ENCODE peak calls at places on chromosomes 2 and 18, in five cellular contexts. One of them, this sample, is unnamed.

GRCh38 chr2:213148572-213149331 is 2.7 kb downstream of the IKZF2 start:
- DNase-seq in cardiac muscle cell: no peak
- DNase-seq in dorsolateral prefrontal cortex: no peak
- DNase-seq in tibial artery: no peak
- DNase-seq in cardiac fibroblast: peak
- DNase-seq in this sample: no peak

GRCh38 chr18:23451011-23451410 is 2.1 kb upstream of the RIOK3 start:
- DNase-seq in cardiac muscle cell: no peak
- DNase-seq in dorsolateral prefrontal cortex: no peak
- DNase-seq in tibial artery: no peak
- DNase-seq in cardiac fibroblast: no peak
- DNase-seq in this sample: no peak

GRCh38 chr2:65530547-65531320 is 98.3 kb upstream of the SPRED2 start:
- DNase-seq in cardiac muscle cell: no peak
- DNase-seq in dorsolateral prefrontal cortex: no peak
- DNase-seq in tibial artery: no peak
- DNase-seq in cardiac fibroblast: peak
- DNase-seq in this sample: no peak

GRCh38 chr2:219404954-219405353 is 13.2 kb upstream of the DES start:
- DNase-seq in cardiac muscle cell: no peak
- DNase-seq in dorsolateral prefrontal cortex: no peak
- DNase-seq in tibial artery: no peak
- DNase-seq in cardiac fibroblast: no peak
- DNase-seq in this sample: no peak

GRCh38 chr2:38423763-38424162 is 46.7 kb upstream of the ATL2 start:
- DNase-seq in cardiac muscle cell: no peak
- DNase-seq in dorsolateral prefrontal cortex: no peak
- DNase-seq in tibial artery: no peak
- DNase-seq in cardiac fibroblast: no peak
- DNase-seq in this sample: no peak

GRCh38 chr2:146312899-146313298 is 1531.9 kb upstream of the ACVR2A start:
- DNase-seq in cardiac muscle cell: peak
- DNase-seq in dorsolateral prefrontal cortex: no peak
- DNase-seq in tibial artery: no peak
- DNase-seq in cardiac fibroblast: peak
- DNase-seq in this sample: no peak

GRCh38 chr18:8525692-8526091 is 83.5 kb upstream of the RAB12 start:
- DNase-seq in cardiac muscle cell: no peak
- DNase-seq in dorsolateral prefrontal cortex: no peak
- DNase-seq in tibial artery: peak
- DNase-seq in cardiac fibroblast: no peak
- DNase-seq in this sample: no peak

GRCh38 chr2:127108090-127108523 is 1.2 kb upstream of the BIN1 start:
- DNase-seq in cardiac muscle cell: no peak
- DNase-seq in dorsolateral prefrontal cortex: no peak
- DNase-seq in tibial artery: no peak
- DNase-seq in cardiac fibroblast: no peak
- DNase-seq in this sample: no peak

GRCh38 chr2:236670235-236670620 is 100.6 kb downstream of the ACKR3 start:
- DNase-seq in cardiac muscle cell: no peak
- DNase-seq in dorsolateral prefrontal cortex: no peak
- DNase-seq in tibial artery: peak
- DNase-seq in cardiac fibroblast: no peak
- DNase-seq in this sample: no peak

GRCh38 chr2:23492941-23493340 is 108.0 kb downstream of the KLHL29 start:
- DNase-seq in cardiac muscle cell: no peak
- DNase-seq in dorsolateral prefrontal cortex: no peak
- DNase-seq in tibial artery: no peak
- DNase-seq in cardiac fibroblast: no peak
- DNase-seq in this sample: no peak

GRCh38 chr18:58785171-58785805 is 79.4 kb upstream of the ZNF532 start:
- DNase-seq in cardiac muscle cell: peak
- DNase-seq in dorsolateral prefrontal cortex: no peak
- DNase-seq in tibial artery: no peak
- DNase-seq in cardiac fibroblast: peak
- DNase-seq in this sample: no peak

GRCh38 chr2:230071421-230071820 is 2.7 kb upstream of the SLC16A14 start:
- DNase-seq in cardiac muscle cell: no peak
- DNase-seq in dorsolateral prefrontal cortex: no peak
- DNase-seq in tibial artery: no peak
- DNase-seq in cardiac fibroblast: no peak
- DNase-seq in this sample: no peak

GRCh38 chr18:7629416-7629815 is 62.3 kb downstream of the PTPRM start:
- DNase-seq in cardiac muscle cell: no peak
- DNase-seq in dorsolateral prefrontal cortex: no peak
- DNase-seq in tibial artery: no peak
- DNase-seq in cardiac fibroblast: no peak
- DNase-seq in this sample: no peak

GRCh38 chr2:183244300-183244849 is 120.1 kb downstream of the NUP35 start:
- DNase-seq in cardiac muscle cell: no peak
- DNase-seq in dorsolateral prefrontal cortex: no peak
- DNase-seq in tibial artery: no peak
- DNase-seq in cardiac fibroblast: no peak
- DNase-seq in this sample: no peak

GRCh38 chr2:219104107-219105050 is 43.7 kb upstream of the IHH start:
- DNase-seq in cardiac muscle cell: peak
- DNase-seq in dorsolateral prefrontal cortex: no peak
- DNase-seq in tibial artery: no peak
- DNase-seq in cardiac fibroblast: peak
- DNase-seq in this sample: peak

GRCh38 chr2:43138441-43138840 is 88.0 kb downstream of the ZFP36L2 start:
- DNase-seq in cardiac muscle cell: no peak
- DNase-seq in dorsolateral prefrontal cortex: no peak
- DNase-seq in tibial artery: peak
- DNase-seq in cardiac fibroblast: no peak
- DNase-seq in this sample: no peak

GRCh38 chr2:145597809-145598208 is 1077.9 kb upstream of the ZEB2 start:
- DNase-seq in cardiac muscle cell: peak
- DNase-seq in dorsolateral prefrontal cortex: no peak
- DNase-seq in tibial artery: no peak
- DNase-seq in cardiac fibroblast: peak
- DNase-seq in this sample: no peak

GRCh38 chr2:121211251-121211650 is 73.8 kb downstream of the TFCP2L1 start:
- DNase-seq in cardiac muscle cell: no peak
- DNase-seq in dorsolateral prefrontal cortex: no peak
- DNase-seq in tibial artery: no peak
- DNase-seq in cardiac fibroblast: no peak
- DNase-seq in this sample: no peak

GRCh38 chr18:33702625-33703024 is 124.6 kb downstream of the ASXL3 start:
- DNase-seq in cardiac muscle cell: no peak
- DNase-seq in dorsolateral prefrontal cortex: no peak
- DNase-seq in tibial artery: no peak
- DNase-seq in cardiac fibroblast: no peak
- DNase-seq in this sample: no peak

GRCh38 chr18:56795381-56795780 is 144.2 kb downstream of the WDR7 start:
- DNase-seq in cardiac muscle cell: peak
- DNase-seq in dorsolateral prefrontal cortex: no peak
- DNase-seq in tibial artery: no peak
- DNase-seq in cardiac fibroblast: peak
- DNase-seq in this sample: no peak

GRCh38 chr18:62944454-62944853 is 229.1 kb downstream of the PHLPP1 start:
- DNase-seq in cardiac muscle cell: peak
- DNase-seq in dorsolateral prefrontal cortex: no peak
- DNase-seq in tibial artery: no peak
- DNase-seq in cardiac fibroblast: no peak
- DNase-seq in this sample: no peak

GRCh38 chr2:58893645-58894336 is 652.7 kb upstream of the FANCL start:
- DNase-seq in cardiac muscle cell: no peak
- DNase-seq in dorsolateral prefrontal cortex: peak
- DNase-seq in tibial artery: no peak
- DNase-seq in cardiac fibroblast: no peak
- DNase-seq in this sample: no peak

GRCh38 chr2:241443486-241444223 is 64.7 kb downstream of the STK25 start:
- DNase-seq in cardiac muscle cell: peak
- DNase-seq in dorsolateral prefrontal cortex: no peak
- DNase-seq in tibial artery: no peak
- DNase-seq in cardiac fibroblast: peak
- DNase-seq in this sample: no peak

GRCh38 chr2:70887550-70888229 is 48.0 kb upstream of the ATP6V1B1 start:
- DNase-seq in cardiac muscle cell: no peak
- DNase-seq in dorsolateral prefrontal cortex: no peak
- DNase-seq in tibial artery: no peak
- DNase-seq in cardiac fibroblast: no peak
- DNase-seq in this sample: peak

GRCh38 chr2:181440336-181440735 is 16.9 kb upstream of the ITGA4 start:
- DNase-seq in cardiac muscle cell: no peak
- DNase-seq in dorsolateral prefrontal cortex: no peak
- DNase-seq in tibial artery: no peak
- DNase-seq in cardiac fibroblast: no peak
- DNase-seq in this sample: no peak

GRCh38 chr2:181440919-181441318 is 16.3 kb upstream of the ITGA4 start:
- DNase-seq in cardiac muscle cell: no peak
- DNase-seq in dorsolateral prefrontal cortex: no peak
- DNase-seq in tibial artery: no peak
- DNase-seq in cardiac fibroblast: no peak
- DNase-seq in this sample: no peak

GRCh38 chr2:181438298-181438697 is 18.9 kb upstream of the ITGA4 start:
- DNase-seq in cardiac muscle cell: no peak
- DNase-seq in dorsolateral prefrontal cortex: no peak
- DNase-seq in tibial artery: no peak
- DNase-seq in cardiac fibroblast: no peak
- DNase-seq in this sample: no peak
- TF ChIP-seq CTCF in cardiac muscle cell: no peak
- TF ChIP-seq CTCF in dorsolateral prefrontal cortex: no peak
- TF ChIP-seq CTCF in tibial artery: no peak
- TF ChIP-seq CTCF in cardiac fibroblast: no peak
- TF ChIP-seq CTCF in this sample: no peak

GRCh38 chr2:178819147-178819875 is 12.1 kb upstream of the TTN start:
- DNase-seq in cardiac muscle cell: no peak
- DNase-seq in dorsolateral prefrontal cortex: no peak
- DNase-seq in tibial artery: no peak
- DNase-seq in cardiac fibroblast: peak
- DNase-seq in this sample: no peak
- TF ChIP-seq CTCF in cardiac muscle cell: no peak
- TF ChIP-seq CTCF in dorsolateral prefrontal cortex: no peak
- TF ChIP-seq CTCF in tibial artery: no peak
- TF ChIP-seq CTCF in cardiac fibroblast: no peak
- TF ChIP-seq CTCF in this sample: no peak

DNA sequence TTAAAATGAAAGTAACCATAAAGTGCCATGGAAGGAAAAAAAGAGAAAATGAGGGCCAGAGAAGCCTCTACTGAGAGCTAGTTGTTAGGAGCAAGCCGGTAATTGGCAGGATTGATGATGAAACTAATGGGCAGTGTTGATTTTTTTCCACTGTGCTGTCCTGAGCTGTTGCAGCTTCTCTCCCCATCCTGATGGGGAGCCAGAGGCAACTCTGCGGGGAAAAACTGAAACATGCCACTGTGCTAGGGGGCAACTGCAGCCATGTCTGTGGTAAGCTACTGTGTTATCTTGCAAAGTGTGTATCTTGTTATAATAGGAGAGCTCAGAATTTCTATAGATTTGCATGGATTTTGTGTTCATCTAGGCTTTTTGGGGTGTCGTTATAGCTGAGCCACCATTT is 487.9 kb downstream of the STK39 start:
- DNase-seq in cardiac muscle cell: no peak
- DNase-seq in dorsolateral prefrontal cortex: no peak
- DNase-seq in tibial artery: no peak
- DNase-seq in cardiac fibroblast: no peak
- DNase-seq in this sample: no peak
- TF ChIP-seq CTCF in cardiac muscle cell: no peak
- TF ChIP-seq CTCF in dorsolateral prefrontal cortex: no peak
- TF ChIP-seq CTCF in tibial artery: no peak
- TF ChIP-seq CTCF in cardiac fibroblast: no peak
- TF ChIP-seq CTCF in this sample: no peak

DNA sequence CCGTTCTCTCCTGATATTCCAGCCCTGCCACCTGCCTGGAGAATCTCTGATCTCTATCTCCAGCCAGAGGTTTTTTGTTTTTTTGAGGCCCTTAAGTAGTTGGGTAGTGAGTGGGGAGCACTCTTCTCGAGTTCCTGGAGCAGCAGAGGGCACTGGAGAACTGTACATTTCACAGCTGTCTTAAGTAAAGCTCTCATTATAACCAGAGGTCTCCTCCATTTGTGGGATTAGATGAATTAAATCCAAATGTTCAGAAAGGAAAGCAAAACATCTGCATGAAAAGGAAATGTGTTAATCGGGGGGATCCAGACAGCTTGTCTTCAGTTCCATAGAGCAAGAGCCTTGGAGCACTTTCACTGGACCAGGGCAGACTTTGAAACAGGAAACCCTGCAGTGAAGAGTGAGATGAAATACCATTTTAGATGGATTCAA is 32.8 kb downstream of the AOX1 start:
- DNase-seq in cardiac muscle cell: peak
- DNase-seq in dorsolateral prefrontal cortex: no peak
- DNase-seq in tibial artery: no peak
- DNase-seq in cardiac fibroblast: peak
- DNase-seq in this sample: no peak
- TF ChIP-seq CTCF in cardiac muscle cell: peak
- TF ChIP-seq CTCF in dorsolateral prefrontal cortex: peak
- TF ChIP-seq CTCF in tibial artery: no peak
- TF ChIP-seq CTCF in cardiac fibroblast: peak
- TF ChIP-seq CTCF in this sample: no peak